ENCODE peak calls at places on chromosomes 11 and 22, in six cellular contexts. M is endothelial cell, U is foreskin keratinocyte, O is sciatic nerve, F is A172, P is AG08396. X is an unnamed sample.
A peak's percentile ranks its signal among the peaks of the same experiment; 100 is the strongest.

GRCh38 chr11:22779850-22780249 is 49.8 kb downstream of the SVIP start:
- DNase-seq in M (no peak), U (no peak), O (no peak), F (no peak), P (no peak), X (no peak)

GRCh38 chr11:1505480-1505879 is 18.9 kb upstream of the MOB2 start:
- DNase-seq in M (no peak), U (no peak), O (no peak), F (no peak), P (no peak), X (no peak)

GRCh38 chr11:134499990-134500389 is 87.9 kb upstream of the B3GAT1 start:
- DNase-seq in M (no peak), U (no peak), O (peak; percentile 46), F (no peak), P (no peak), X (no peak)

GRCh38 chr11:67463186-67463585 is 5.9 kb downstream of the TMEM134 start:
- DNase-seq in M (no peak), U (no peak), O (no peak), F (no peak), P (no peak), X (no peak)

GRCh38 chr11:2574043-2574552 is 125.7 kb downstream of the KCNQ1OT1 start:
- DNase-seq in M (no peak), U (no peak), O (peak; percentile 58), F (no peak), P (no peak), X (no peak)

GRCh38 chr22:20787746-20788626 is 14.1 kb downstream of the SERPIND1 start:
- DNase-seq in M (no peak), U (no peak), O (no peak), F (no peak), P (no peak), X (no peak)

GRCh38 chr11:121604152-121604551 is 151.4 kb upstream of the SORL1-AS1 start:
- DNase-seq in M (no peak), U (no peak), O (no peak), F (no peak), P (no peak), X (no peak)

GRCh38 chr11:20353829-20354434 is 9.6 kb upstream of the HTATIP2 start:
- DNase-seq in M (peak; percentile 53), U (no peak), O (no peak), F (peak; percentile 42), P (peak; percentile 53), X (peak; percentile 68)

GRCh38 chr11:62130498-62131464 is 7.0 kb downstream of the INCENP start:
- DNase-seq in M (no peak), U (no peak), O (no peak), F (no peak), P (no peak), X (peak; percentile 87)

GRCh38 chr22:45201678-45202332 is 38.1 kb downstream of the NUP50 start:
- DNase-seq in M (no peak), U (peak; percentile 55), O (no peak), F (peak; percentile 73), P (peak; percentile 87), X (no peak)

GRCh38 chr22:26892401-26893033 is 235.1 kb downstream of the MIAT start:
- DNase-seq in M (no peak), U (no peak), O (no peak), F (no peak), P (no peak), X (no peak)

GRCh38 chr22:38401336-38402084 is 53.5 kb downstream of the KCNJ4 start:
- DNase-seq in M (no peak), U (no peak), O (no peak), F (no peak), P (peak; percentile 9), X (no peak)

GRCh38 chr22:50169181-50169759 is 1.3 kb upstream of the PANX2 start:
- DNase-seq in M (no peak), U (no peak), O (no peak), F (no peak), P (no peak), X (no peak)

GRCh38 chr11:11620966-11621880 is 582 bp downstream of the GALNT18 start:
- DNase-seq in M (no peak), U (peak; percentile 32), O (peak; percentile 69), F (peak; percentile 10), P (peak; percentile 36), X (no peak)

GRCh38 chr11:2913029-2913431 is 16.2 kb downstream of the PHLDA2 start:
- DNase-seq in M (no peak), U (no peak), O (no peak), F (peak; percentile 74), P (peak; percentile 72), X (no peak)

GRCh38 chr22:37546436-37547248 is 13.6 kb upstream of the CDC42EP1 start:
- DNase-seq in M (no peak), U (no peak), O (no peak), F (peak; percentile 65), P (peak; percentile 53), X (no peak)

GRCh38 chr11:67534070-67534679 is 10.9 kb upstream of the CABP2 start:
- DNase-seq in M (no peak), U (no peak), O (no peak), F (no peak), P (no peak), X (no peak)